ENCODE peak calls at places on chromosome 3, in six cellular contexts. Q is progenitor cell of endocrine pancreas, E is cardiac fibroblast, K is pancreas, O is mucosa of descending colon, D is glutamatergic neuron. R is an unnamed sample.

GRCh38 chr3:156681003-156681402 is 6.6 kb downstream of the TIPARP start:
- DNase-seq in Q (no peak), E (peak; percentile 97), K (no peak), O (no peak), D (no peak), R (no peak)

GRCh38 chr3:59927061-59927460 is 877.2 kb upstream of the CFAP20DC start:
- DNase-seq in Q (no peak), E (no peak), K (no peak), O (no peak), D (no peak), R (no peak)

GRCh38 chr3:197974016-197974415 is 14.0 kb downstream of the LMLN start:
- DNase-seq in Q (no peak), E (no peak), K (no peak), O (no peak), D (no peak), R (no peak)

GRCh38 chr3:5709704-5710103 is 522.2 kb downstream of the EDEM1 start:
- DNase-seq in Q (no peak), E (no peak), K (no peak), O (no peak), D (no peak), R (no peak)

GRCh38 chr3:127608362-127608718 is 10.1 kb downstream of the MCM2 start:
- DNase-seq in Q (no peak), E (no peak), K (no peak), O (no peak), D (no peak), R (no peak)

GRCh38 chr3:16147226-16147625 is 27.3 kb upstream of the GALNT15 start:
- DNase-seq in Q (no peak), E (peak; percentile 61), K (no peak), O (no peak), D (no peak), R (no peak)

GRCh38 chr3:129576514-129577345 is 29.7 kb downstream of the PLXND1 start:
- DNase-seq in Q (no peak), E (no peak), K (no peak), O (peak; percentile 68), D (no peak), R (no peak)

GRCh38 chr3:158912188-158912587 is 110.3 kb downstream of the MFSD1 start:
- DNase-seq in Q (no peak), E (no peak), K (no peak), O (no peak), D (no peak), R (no peak)

GRCh38 chr3:38649500-38650247 is at the start of gene SCN5A:
- DNase-seq in Q (no peak), E (peak; percentile 28), K (peak; percentile 85), O (peak; percentile 72), D (peak; percentile 58), R (peak; percentile 75)

GRCh38 chr3:40504636-40505430 is 1.0 kb upstream of the ZNF620 start:
- DNase-seq in Q (no peak), E (peak; percentile 97), K (no peak), O (no peak), D (no peak), R (no peak)

GRCh38 chr3:154177406-154177805 is 56.2 kb downstream of the ARHGEF26 start:
- DNase-seq in Q (no peak), E (no peak), K (no peak), O (no peak), D (no peak), R (no peak)

GRCh38 chr3:45938043-45938435 is 5.2 kb upstream of the CXCR6 start:
- DNase-seq in Q (no peak), E (no peak), K (peak; percentile 12), O (no peak), D (no peak), R (no peak)

GRCh38 chr3:10983219-10983916 is 9.2 kb upstream of the SLC6A1 start:
- DNase-seq in Q (peak; percentile 21), E (peak; percentile 34), K (no peak), O (no peak), D (no peak), R (peak; percentile 40)

GRCh38 chr3:14806641-14807263 is 12.0 kb upstream of the FGD5 start:
- DNase-seq in Q (no peak), E (peak; percentile 28), K (no peak), O (no peak), D (no peak), R (no peak)

GRCh38 chr3:128326051-128326823 is 140.5 kb downstream of the DNAJB8 start:
- DNase-seq in Q (no peak), E (no peak), K (no peak), O (no peak), D (no peak), R (no peak)

GRCh38 chr3:155101398-155101797 is 21.3 kb downstream of the MME start:
- DNase-seq in Q (no peak), E (peak; percentile 81), K (no peak), O (no peak), D (peak; percentile 52), R (no peak)

GRCh38 chr3:178186666-178187065 is 349.6 kb upstream of the KCNMB2 start:
- DNase-seq in Q (no peak), E (no peak), K (no peak), O (no peak), D (no peak), R (no peak)

GRCh38 chr3:178195824-178196223 is 340.4 kb upstream of the KCNMB2 start:
- DNase-seq in Q (no peak), E (peak; percentile 46), K (no peak), O (no peak), D (no peak), R (no peak)

GRCh38 chr3:178193846-178194245 is 342.4 kb upstream of the KCNMB2 start:
- DNase-seq in Q (no peak), E (no peak), K (no peak), O (no peak), D (no peak), R (no peak)

GRCh38 chr3:178194547-178194946 is 341.7 kb upstream of the KCNMB2 start:
- DNase-seq in Q (no peak), E (no peak), K (no peak), O (no peak), D (no peak), R (no peak)

DNA sequence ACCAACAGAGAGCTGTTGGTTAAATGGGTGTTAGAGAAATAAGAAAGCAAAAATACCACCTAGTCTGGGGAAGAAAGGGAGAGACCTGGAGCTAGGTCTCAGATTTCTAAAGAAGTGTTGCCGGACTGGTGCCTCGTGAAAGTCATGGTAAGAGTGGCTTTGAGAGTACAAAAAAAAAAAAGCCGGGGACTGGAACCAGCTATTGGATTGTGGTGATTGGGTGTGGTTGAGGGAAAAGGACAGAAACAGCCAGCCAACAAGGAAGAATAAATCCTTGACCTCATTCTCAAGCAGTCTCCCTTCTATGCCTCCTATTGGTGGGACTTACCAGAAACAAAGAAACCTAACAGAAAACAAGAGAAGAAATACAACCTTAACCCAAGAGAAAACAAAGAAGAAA is 346.4 kb upstream of the KCNMB2 start:
- DNase-seq in Q (no peak), E (no peak), K (no peak), O (no peak), D (no peak), R (no peak)
- TF ChIP-seq CTCF in Q (no peak), E (no peak), K (no peak), O (no peak), D (no peak), R (no peak)

GRCh38 chr3:13047296-13048165 is 25.7 kb downstream of the IQSEC1 start:
- DNase-seq in Q (no peak), E (no peak), K (no peak), O (no peak), D (no peak), R (no peak)
- TF ChIP-seq CTCF in Q (no peak), E (no peak), K (no peak), O (no peak), D (peak; percentile 4), R (no peak)

GRCh38 chr3:12541625-12542024 is 3.7 kb downstream of the MKRN2OS start:
- DNase-seq in Q (no peak), E (no peak), K (no peak), O (no peak), D (peak; percentile 36), R (peak; percentile 13)
- TF ChIP-seq CTCF in Q (peak; percentile 52), E (peak; percentile 33), K (no peak), O (no peak), D (no peak), R (peak; percentile 19)

GRCh38 chr3:89246326-89246725 is 138.9 kb downstream of the EPHA3 start:
- DNase-seq in Q (no peak), E (no peak), K (no peak), O (no peak), D (peak; percentile 60), R (no peak)
- TF ChIP-seq CTCF in Q (peak; percentile 17), E (no peak), K (no peak), O (no peak), D (peak; percentile 62), R (peak; percentile 16)

DNA sequence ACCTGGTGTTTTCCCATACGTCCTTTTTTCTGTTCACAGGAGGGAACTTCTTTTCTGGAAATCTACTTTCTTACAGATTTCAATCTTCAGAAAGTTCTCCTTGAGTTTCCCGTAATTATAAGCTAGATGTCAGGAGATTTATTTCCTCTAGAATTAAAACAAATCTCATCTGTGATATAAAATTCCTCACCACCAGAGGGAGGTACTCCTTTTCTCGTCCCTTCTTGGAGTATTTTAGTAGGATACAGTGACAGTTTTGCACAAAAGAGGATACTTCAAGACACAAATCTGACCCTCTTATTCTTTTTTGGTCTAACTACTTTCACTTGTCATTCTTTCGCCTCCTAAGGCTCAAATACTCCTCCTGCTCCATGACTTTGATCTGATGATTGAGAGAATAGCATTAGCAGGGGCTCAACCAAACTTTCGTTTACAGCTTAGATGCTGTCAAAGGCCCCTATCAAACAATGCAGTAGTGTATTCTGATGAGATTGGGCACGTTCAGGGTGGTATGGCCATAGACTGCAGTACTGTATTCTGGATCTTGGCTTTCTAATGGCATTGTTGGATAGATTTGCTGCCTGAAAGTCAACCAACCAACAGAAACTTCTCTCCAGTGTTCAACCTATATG is 38.0 kb downstream of the TMEM41A start:
- DNase-seq in Q (no peak), E (peak; percentile 48), K (no peak), O (no peak), D (no peak), R (no peak)
- TF ChIP-seq CTCF in Q (peak; percentile 49), E (no peak), K (no peak), O (no peak), D (peak; percentile 34), R (peak; percentile 39)

DNA sequence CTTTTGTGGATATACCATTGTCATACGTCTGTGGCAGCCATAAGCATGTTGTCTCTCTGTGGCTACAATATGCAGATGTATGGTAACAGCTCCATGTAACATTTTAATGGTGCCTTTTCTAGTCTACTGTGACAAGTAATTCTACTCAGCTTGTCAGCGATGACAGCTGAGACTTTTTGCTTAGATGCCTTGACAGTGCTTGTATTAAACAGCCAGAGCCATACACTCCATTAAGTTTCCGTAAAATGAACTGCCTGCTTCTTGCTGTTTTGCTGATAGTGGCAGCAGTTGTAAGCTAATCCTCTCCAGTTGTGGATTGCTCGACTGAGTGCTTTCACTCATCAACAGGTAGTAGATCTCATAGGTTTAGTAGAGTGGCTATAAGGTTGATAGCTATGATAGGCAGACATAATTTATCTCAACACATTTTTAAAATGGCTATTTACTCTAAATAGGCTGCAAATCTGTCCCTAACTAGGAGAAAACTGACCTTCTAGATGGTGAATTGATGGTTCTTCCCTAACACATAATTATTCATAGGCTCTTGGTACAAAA is 260.2 kb upstream of the NAALADL2 start:
- DNase-seq in Q (no peak), E (no peak), K (no peak), O (no peak), D (no peak), R (no peak)
- TF ChIP-seq CTCF in Q (no peak), E (no peak), K (no peak), O (no peak), D (no peak), R (no peak)